ENCODE peak calls at places on chromosomes 2 and 18, in nine cellular contexts. One of them, this sample, is unnamed.

GRCh38 chr18:36284671-36285295 is 12.7 kb upstream of the FHOD3 start:
- DNase-seq in IMR-90: peak; percentile 74
- DNase-seq in stomach: no peak
- DNase-seq in transverse colon: peak; percentile 37
- DNase-seq in tibial nerve: no peak
- DNase-seq in spleen: no peak
- DNase-seq in adrenal gland: peak; percentile 41
- DNase-seq in A549: peak; percentile 62
- DNase-seq in heart left ventricle: no peak
- DNase-seq in this sample: peak; percentile 50

GRCh38 chr2:36389081-36389480 is 33.5 kb downstream of the CRIM1 start:
- DNase-seq in tibial nerve: no peak
- DNase-seq in adrenal gland: no peak
- DNase-seq in A549: peak; percentile 55
- DNase-seq in stomach: no peak
- DNase-seq in IMR-90: peak; percentile 67
- DNase-seq in transverse colon: no peak
- DNase-seq in spleen: no peak
- DNase-seq in heart left ventricle: no peak
- DNase-seq in this sample: no peak

GRCh38 chr2:133130548-133131246 is 437.6 kb downstream of the NCKAP5 start:
- DNase-seq in transverse colon: no peak
- DNase-seq in tibial nerve: no peak
- DNase-seq in A549: peak; percentile 9
- DNase-seq in stomach: no peak
- DNase-seq in spleen: no peak
- DNase-seq in IMR-90: peak; percentile 79
- DNase-seq in heart left ventricle: no peak
- DNase-seq in adrenal gland: no peak
- DNase-seq in this sample: no peak

GRCh38 chr2:16075045-16076012 is 135.0 kb downstream of the MYCN start:
- DNase-seq in IMR-90: no peak
- DNase-seq in stomach: no peak
- DNase-seq in spleen: no peak
- DNase-seq in heart left ventricle: no peak
- DNase-seq in A549: no peak
- DNase-seq in transverse colon: no peak
- DNase-seq in tibial nerve: no peak
- DNase-seq in adrenal gland: no peak
- DNase-seq in this sample: no peak

GRCh38 chr18:25422230-25422629 is 70.3 kb upstream of the ZNF521 start:
- DNase-seq in stomach: no peak
- DNase-seq in adrenal gland: no peak
- DNase-seq in heart left ventricle: no peak
- DNase-seq in IMR-90: peak; percentile 65
- DNase-seq in A549: no peak
- DNase-seq in spleen: no peak
- DNase-seq in transverse colon: no peak
- DNase-seq in tibial nerve: no peak
- DNase-seq in this sample: no peak

GRCh38 chr18:8364385-8364784 is 244.9 kb upstream of the RAB12 start:
- DNase-seq in transverse colon: no peak
- DNase-seq in IMR-90: no peak
- DNase-seq in A549: no peak
- DNase-seq in adrenal gland: no peak
- DNase-seq in spleen: no peak
- DNase-seq in stomach: no peak
- DNase-seq in tibial nerve: no peak
- DNase-seq in heart left ventricle: no peak
- DNase-seq in this sample: no peak

GRCh38 chr2:198517961-198518360 is 713.6 kb downstream of the PLCL1 start:
- DNase-seq in spleen: no peak
- DNase-seq in IMR-90: no peak
- DNase-seq in A549: no peak
- DNase-seq in heart left ventricle: no peak
- DNase-seq in adrenal gland: no peak
- DNase-seq in stomach: no peak
- DNase-seq in tibial nerve: no peak
- DNase-seq in transverse colon: no peak
- DNase-seq in this sample: no peak

GRCh38 chr2:225458431-225459117 is 59.1 kb downstream of the NYAP2 start:
- DNase-seq in A549: no peak
- DNase-seq in adrenal gland: no peak
- DNase-seq in stomach: no peak
- DNase-seq in heart left ventricle: no peak
- DNase-seq in IMR-90: no peak
- DNase-seq in tibial nerve: no peak
- DNase-seq in transverse colon: no peak
- DNase-seq in spleen: no peak
- DNase-seq in this sample: no peak

GRCh38 chr2:199556886-199557285 is 99.1 kb upstream of the SATB2 start:
- DNase-seq in stomach: no peak
- DNase-seq in adrenal gland: no peak
- DNase-seq in heart left ventricle: no peak
- DNase-seq in spleen: no peak
- DNase-seq in A549: no peak
- DNase-seq in IMR-90: no peak
- DNase-seq in transverse colon: no peak
- DNase-seq in tibial nerve: no peak
- DNase-seq in this sample: no peak

GRCh38 chr2:20216130-20217025 is 8.6 kb downstream of the SDC1 start:
- DNase-seq in spleen: peak; percentile 69
- DNase-seq in stomach: no peak
- DNase-seq in IMR-90: no peak
- DNase-seq in tibial nerve: no peak
- DNase-seq in A549: no peak
- DNase-seq in adrenal gland: no peak
- DNase-seq in heart left ventricle: peak; percentile 13
- DNase-seq in transverse colon: no peak
- DNase-seq in this sample: no peak
- TF ChIP-seq POLR2A in spleen: no peak
- TF ChIP-seq POLR2A in stomach: no peak
- TF ChIP-seq POLR2A in IMR-90: no peak
- TF ChIP-seq POLR2A in tibial nerve: no peak
- TF ChIP-seq POLR2A in A549: no peak
- TF ChIP-seq POLR2A in adrenal gland: no peak
- TF ChIP-seq POLR2A in heart left ventricle: no peak
- TF ChIP-seq POLR2A in transverse colon: no peak
- TF ChIP-seq POLR2A in this sample: no peak

GRCh38 chr2:9821805-9822445 is 21.3 kb upstream of the TAF1B start:
- DNase-seq in tibial nerve: no peak
- DNase-seq in adrenal gland: no peak
- DNase-seq in IMR-90: no peak
- DNase-seq in spleen: no peak
- DNase-seq in stomach: no peak
- DNase-seq in transverse colon: no peak
- DNase-seq in A549: no peak
- DNase-seq in heart left ventricle: no peak
- DNase-seq in this sample: no peak

GRCh38 chr2:9824441-9824840 is 18.8 kb upstream of the TAF1B start:
- DNase-seq in stomach: no peak
- DNase-seq in IMR-90: no peak
- DNase-seq in heart left ventricle: no peak
- DNase-seq in tibial nerve: no peak
- DNase-seq in spleen: no peak
- DNase-seq in adrenal gland: no peak
- DNase-seq in transverse colon: no peak
- DNase-seq in A549: no peak
- DNase-seq in this sample: no peak

GRCh38 chr2:9819551-9819950 is 23.7 kb upstream of the TAF1B start:
- DNase-seq in transverse colon: no peak
- DNase-seq in A549: no peak
- DNase-seq in stomach: no peak
- DNase-seq in adrenal gland: no peak
- DNase-seq in tibial nerve: no peak
- DNase-seq in heart left ventricle: no peak
- DNase-seq in spleen: no peak
- DNase-seq in IMR-90: no peak
- DNase-seq in this sample: no peak

GRCh38 chr2:9818097-9818496 is 25.2 kb upstream of the TAF1B start:
- DNase-seq in stomach: no peak
- DNase-seq in IMR-90: no peak
- DNase-seq in heart left ventricle: no peak
- DNase-seq in tibial nerve: no peak
- DNase-seq in adrenal gland: no peak
- DNase-seq in transverse colon: no peak
- DNase-seq in spleen: no peak
- DNase-seq in A549: no peak
- DNase-seq in this sample: no peak

DNA sequence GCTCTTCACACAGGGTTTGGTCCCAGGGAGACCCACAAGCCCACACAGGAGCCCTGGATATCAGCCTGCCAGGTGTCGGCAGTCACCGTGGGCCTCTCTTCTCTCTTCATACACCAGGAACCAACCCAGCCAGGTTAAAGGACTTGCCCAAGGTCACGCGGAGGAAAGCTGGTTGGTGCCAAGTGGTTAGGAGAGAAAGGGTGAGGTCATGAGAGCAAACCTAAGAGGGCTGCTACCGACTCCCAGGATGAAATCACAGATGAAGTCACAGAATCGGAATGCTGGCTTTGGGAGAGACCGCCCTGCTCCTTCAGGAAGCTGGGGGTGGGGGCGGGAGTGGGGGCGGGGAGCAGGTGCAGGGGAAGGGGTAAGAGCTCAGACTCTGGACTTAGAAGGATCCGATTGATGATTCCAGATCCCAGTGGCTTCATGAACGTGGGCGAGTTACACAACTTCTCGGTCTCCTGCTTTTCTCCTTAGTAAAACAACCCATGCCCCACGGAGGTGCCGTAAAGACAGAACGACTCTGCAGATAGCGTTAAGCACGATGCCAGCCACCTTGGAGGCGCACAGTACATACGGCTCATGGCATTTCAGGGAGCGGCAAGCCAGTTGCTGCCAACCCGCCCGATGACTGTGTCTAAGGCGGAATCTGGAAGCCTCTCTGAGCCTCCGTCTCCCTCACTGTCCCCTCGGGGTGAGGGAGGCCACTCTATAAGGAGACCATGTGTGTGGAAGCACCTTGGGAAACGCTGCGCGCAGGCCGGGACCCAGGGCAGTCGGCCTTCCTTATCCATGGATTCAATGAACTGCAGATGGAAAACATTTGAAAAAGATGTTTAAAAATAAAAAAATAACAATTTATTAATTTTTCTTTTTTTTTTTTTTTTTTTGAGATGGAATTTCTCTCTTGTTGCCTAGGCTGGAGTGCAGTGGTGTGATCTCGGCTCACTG is 23.0 kb upstream of the TAF1B start:
- DNase-seq in A549: peak; percentile 54
- DNase-seq in stomach: no peak
- DNase-seq in tibial nerve: no peak
- DNase-seq in spleen: no peak
- DNase-seq in heart left ventricle: no peak
- DNase-seq in transverse colon: no peak
- DNase-seq in IMR-90: peak; percentile 57
- DNase-seq in adrenal gland: no peak
- DNase-seq in this sample: peak; percentile 48
- H3K4me1 ChIP-seq in A549: peaks cover 20% of the 10 kb centered on the region
- H3K4me1 ChIP-seq in stomach: no peaks in the 10 kb centered on the region
- H3K4me1 ChIP-seq in tibial nerve: no peaks in the 10 kb centered on the region
- H3K4me1 ChIP-seq in spleen: peaks cover 3% of the 10 kb centered on the region
- H3K4me1 ChIP-seq in heart left ventricle: no peaks in the 10 kb centered on the region
- H3K4me1 ChIP-seq in transverse colon: no peaks in the 10 kb centered on the region
- H3K4me1 ChIP-seq in IMR-90: peaks cover 4% of the 10 kb centered on the region
- H3K4me1 ChIP-seq in adrenal gland: no peaks in the 10 kb centered on the region
- H3K4me1 ChIP-seq in this sample: peaks cover 6% of the 10 kb centered on the region

DNA sequence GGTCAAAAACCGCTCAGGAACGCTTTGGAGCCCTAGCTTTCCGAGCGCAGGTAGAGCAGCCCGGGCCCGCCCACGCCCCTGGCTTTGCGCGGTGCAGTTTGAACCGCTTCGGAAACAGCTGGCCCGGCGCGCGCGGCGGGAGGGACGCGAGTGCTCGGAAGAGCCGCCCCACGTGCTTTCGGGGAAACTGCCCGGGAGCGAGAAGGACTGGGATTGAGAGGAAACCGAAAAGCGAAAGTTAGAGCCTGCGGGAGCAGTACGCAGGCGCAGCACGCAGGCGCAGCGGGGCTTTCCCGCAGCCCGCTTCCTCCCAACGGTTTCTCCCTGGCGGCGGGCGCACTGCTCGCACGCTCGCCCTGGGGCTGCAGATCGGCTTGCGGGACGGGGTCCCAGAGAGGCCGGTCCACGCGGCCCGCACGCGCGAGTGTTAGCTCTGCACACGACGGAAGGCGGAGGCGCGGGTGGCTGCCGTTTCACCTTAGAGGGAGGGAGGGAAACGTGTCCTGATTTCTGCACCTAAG is 6.3 kb upstream of the STAT1 start:
- DNase-seq in adrenal gland: peak; percentile 93
- DNase-seq in stomach: peak; percentile 95
- DNase-seq in A549: peak; percentile 96
- DNase-seq in transverse colon: peak; percentile 96
- DNase-seq in heart left ventricle: peak; percentile 94
- DNase-seq in spleen: peak; percentile 98
- DNase-seq in tibial nerve: peak; percentile 83
- DNase-seq in IMR-90: peak; percentile 97
- DNase-seq in this sample: peak; percentile 96
- TF ChIP-seq POLR2A in adrenal gland: peak; percentile 82
- TF ChIP-seq POLR2A in stomach: no peak
- TF ChIP-seq POLR2A in A549: peak; percentile 90
- TF ChIP-seq POLR2A in transverse colon: peak; percentile 86
- TF ChIP-seq POLR2A in heart left ventricle: no peak
- TF ChIP-seq POLR2A in spleen: peak; percentile 93
- TF ChIP-seq POLR2A in tibial nerve: peak; percentile 86
- TF ChIP-seq POLR2A in IMR-90: peak; percentile 85
- TF ChIP-seq POLR2A in this sample: peak; percentile 52

GRCh38 chr2:54599914-54600313 is 123.5 kb upstream of the EML6 start:
- DNase-seq in tibial nerve: peak; percentile 34
- DNase-seq in heart left ventricle: peak; percentile 78
- DNase-seq in adrenal gland: peak; percentile 66
- DNase-seq in A549: no peak
- DNase-seq in stomach: peak; percentile 75
- DNase-seq in transverse colon: peak; percentile 63
- DNase-seq in IMR-90: no peak
- DNase-seq in spleen: no peak
- DNase-seq in this sample: peak; percentile 36

GRCh38 chr2:54601339-54601738 is 122.1 kb upstream of the EML6 start:
- DNase-seq in stomach: no peak
- DNase-seq in tibial nerve: no peak
- DNase-seq in adrenal gland: no peak
- DNase-seq in IMR-90: no peak
- DNase-seq in spleen: no peak
- DNase-seq in heart left ventricle: no peak
- DNase-seq in A549: no peak
- DNase-seq in transverse colon: no peak
- DNase-seq in this sample: no peak

GRCh38 chr2:54597153-54597827 is 126.2 kb upstream of the EML6 start:
- DNase-seq in spleen: no peak
- DNase-seq in heart left ventricle: peak; percentile 74
- DNase-seq in tibial nerve: no peak
- DNase-seq in A549: no peak
- DNase-seq in stomach: peak; percentile 67
- DNase-seq in IMR-90: peak; percentile 36
- DNase-seq in transverse colon: peak; percentile 68
- DNase-seq in adrenal gland: peak; percentile 75
- DNase-seq in this sample: peak; percentile 76

GRCh38 chr2:54598347-54599325 is 124.8 kb upstream of the EML6 start:
- DNase-seq in stomach: no peak
- DNase-seq in adrenal gland: no peak
- DNase-seq in transverse colon: no peak
- DNase-seq in tibial nerve: no peak
- DNase-seq in heart left ventricle: no peak
- DNase-seq in A549: no peak
- DNase-seq in spleen: no peak
- DNase-seq in IMR-90: peak; percentile 47
- DNase-seq in this sample: no peak

GRCh38 chr2:54599326-54599710 is 124.1 kb upstream of the EML6 start:
- DNase-seq in IMR-90: no peak
- DNase-seq in tibial nerve: no peak
- DNase-seq in A549: no peak
- DNase-seq in adrenal gland: no peak
- DNase-seq in stomach: peak; percentile 66
- DNase-seq in transverse colon: peak; percentile 40
- DNase-seq in heart left ventricle: peak; percentile 46
- DNase-seq in spleen: no peak
- DNase-seq in this sample: peak; percentile 43
- H3K4me1 ChIP-seq in IMR-90: peaks cover 22% of the 10 kb centered on the region
- H3K4me1 ChIP-seq in tibial nerve: peaks cover 89% of the 10 kb centered on the region
- H3K4me1 ChIP-seq in A549: peaks cover 92% of the 10 kb centered on the region
- H3K4me1 ChIP-seq in adrenal gland: peaks cover 61% of the 10 kb centered on the region
- H3K4me1 ChIP-seq in stomach: peaks cover 91% of the 10 kb centered on the region
- H3K4me1 ChIP-seq in transverse colon: peaks cover 93% of the 10 kb centered on the region
- H3K4me1 ChIP-seq in heart left ventricle: peaks cover 90% of the 10 kb centered on the region
- H3K4me1 ChIP-seq in spleen: peaks cover 99% of the 10 kb centered on the region
- H3K4me1 ChIP-seq in this sample: peaks cover 90% of the 10 kb centered on the region

This sample was measured in body of pancreas.